ENCODE peak calls at places on chromosome 14, in six cellular contexts. D is IMR-90, E is SK-N-SH, M is K562, W is GM12878, K is hepatocyte. Q is an unnamed sample.

GRCh38 chr14:90140956-90141316 is 79.1 kb downstream of the KCNK13 start:
- DNase-seq in D (peak), K (no peak), W (no peak), E (no peak), M (no peak), Q (no peak)

GRCh38 chr14:68680541-68681051 is 112.3 kb downstream of the ZFP36L1 start:
- DNase-seq in E (no peak), K (no peak), M (no peak), D (peak), W (no peak), Q (no peak)

GRCh38 chr14:36035675-36036074 is 140.8 kb downstream of the PTCSC3 start:
- DNase-seq in K (no peak), D (no peak), E (no peak), W (no peak), M (no peak), Q (peak)

GRCh38 chr14:23829736-23830474 is 123.7 kb upstream of the DHRS4 start:
- DNase-seq in K (peak), E (no peak), M (no peak), W (no peak), D (peak), Q (no peak)

GRCh38 chr14:51020024-51020710 is 74.7 kb downstream of the TRIM9 start:
- DNase-seq in D (no peak), M (no peak), W (no peak), E (peak), K (no peak), Q (no peak)

GRCh38 chr14:89440997-89441909 is 24.2 kb upstream of the FOXN3 start:
- DNase-seq in E (no peak), D (no peak), K (no peak), W (no peak), M (no peak), Q (no peak)

GRCh38 chr14:36424478-36425102 is 95.4 kb downstream of the NKX2-1 start:
- DNase-seq in D (no peak), W (no peak), K (no peak), M (no peak), E (no peak), Q (peak)

GRCh38 chr14:104048758-104049496 is 36.6 kb upstream of the ASPG start:
- DNase-seq in K (peak), E (no peak), W (no peak), D (no peak), M (no peak), Q (no peak)

GRCh38 chr14:106790189-106791036 is 1264.0 kb downstream of the TMEM121 start:
- DNase-seq in W (no peak), D (no peak), M (peak), K (no peak), E (peak), Q (peak)

GRCh38 chr14:33676135-33676566 is 274.7 kb downstream of the EGLN3 start:
- DNase-seq in D (no peak), M (peak), E (peak), K (peak), W (no peak), Q (peak)

DNA sequence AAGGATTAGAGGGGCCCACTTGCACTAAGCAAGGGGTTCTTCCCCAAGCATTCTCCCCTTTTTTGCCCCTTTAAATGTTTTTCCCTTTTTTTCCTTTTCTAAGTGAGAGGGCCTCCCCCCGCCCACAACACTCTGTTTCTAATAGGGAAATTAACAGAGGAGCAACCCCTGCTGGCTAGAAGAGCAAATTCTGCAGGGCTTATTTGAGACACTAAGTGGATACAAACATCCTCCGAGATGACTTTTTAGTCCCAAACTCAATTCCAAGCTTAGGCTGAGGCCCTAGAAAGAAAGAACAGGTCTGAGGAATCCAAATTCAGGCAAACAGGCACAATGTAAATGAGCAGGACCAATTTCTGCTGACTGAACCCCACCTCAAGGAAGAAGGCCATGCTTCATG is 138.9 kb downstream of the GPR65 start:
- DNase-seq in K (no peak), D (no peak), M (peak), W (no peak), E (no peak), Q (no peak)
- H2AFZ ChIP-seq in K (no peak), D (no peak), M (no peak), W (no peak), E (no peak), Q (no peak)

GRCh38 chr14:58955294-58955821 is 233.1 kb upstream of the DAAM1 start:
- DNase-seq in E (no peak), W (peak), K (peak), M (no peak), D (peak), Q (no peak)
- H3K4me3 ChIP-seq in E (no peak), W (peak), K (no peak), M (no peak), D (no peak), Q (no peak)

DNA sequence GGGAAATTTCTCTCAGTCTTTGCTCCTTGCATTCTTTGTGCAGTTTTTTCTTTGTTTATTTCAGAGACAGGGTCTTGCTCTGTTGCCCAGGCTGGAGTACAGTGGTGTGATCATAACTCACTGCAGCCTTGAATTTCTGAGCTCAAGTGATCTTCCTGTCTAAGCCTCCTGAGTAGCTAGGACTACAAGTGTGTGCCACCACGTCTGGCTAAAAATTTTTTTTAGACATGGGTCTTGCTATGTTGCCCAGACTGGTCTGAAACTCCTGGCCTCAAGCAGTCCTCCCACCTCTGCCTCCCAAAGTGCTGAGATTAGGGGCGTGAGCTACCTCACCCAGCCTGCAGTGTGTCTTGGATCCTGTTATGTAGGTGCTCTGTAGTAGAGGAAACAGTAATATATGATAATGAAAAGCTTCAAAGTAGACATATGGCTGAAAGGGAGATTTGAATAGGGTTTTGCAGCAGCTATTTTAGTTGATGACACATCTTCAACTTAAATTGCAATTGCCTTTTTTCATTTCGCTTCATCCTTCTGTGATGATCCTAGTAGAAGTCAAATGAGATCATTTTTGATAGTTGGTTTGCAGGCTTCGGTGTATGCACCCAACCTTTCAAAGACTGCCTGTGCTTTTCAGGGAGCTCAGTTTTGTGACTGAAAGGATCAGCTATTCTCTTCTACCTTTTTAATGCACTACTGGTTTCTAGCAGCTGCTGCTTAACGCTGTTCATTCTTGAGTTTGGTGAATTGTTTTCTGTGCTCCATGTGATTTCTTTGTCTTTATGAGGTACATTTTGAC is 75.5 kb downstream of the FUT8 start:
- DNase-seq in K (no peak), W (no peak), M (no peak), D (no peak), E (no peak), Q (peak)
- H3K4me2 ChIP-seq in K (no peak), W (no peak), M (no peak), D (no peak), E (no peak), Q (peak)

GRCh38 chr14:96270565-96271420 is 14.8 kb downstream of the BDKRB1 start:
- DNase-seq in K (no peak), D (peak), E (no peak), M (no peak), W (no peak), Q (no peak)
- H2AFZ ChIP-seq in K (no peak), D (no peak), E (no peak), M (no peak), W (no peak), Q (no peak)

GRCh38 chr14:22471545-22472121 is 117.4 kb downstream of the DAD1 start:
- DNase-seq in K (peak), W (no peak), D (peak), E (peak), M (peak), Q (peak)

GRCh38 chr14:22474730-22475351 is 114.2 kb downstream of the DAD1 start:
- DNase-seq in W (no peak), K (no peak), D (peak), M (no peak), E (no peak), Q (no peak)

GRCh38 chr14:22472935-22473854 is 115.8 kb downstream of the DAD1 start:
- DNase-seq in E (peak), M (peak), D (peak), W (no peak), K (peak), Q (peak)

GRCh38 chr14:22469541-22470303 is 119.3 kb downstream of the DAD1 start:
- DNase-seq in K (no peak), W (no peak), D (no peak), M (no peak), E (no peak), Q (no peak)

DNA sequence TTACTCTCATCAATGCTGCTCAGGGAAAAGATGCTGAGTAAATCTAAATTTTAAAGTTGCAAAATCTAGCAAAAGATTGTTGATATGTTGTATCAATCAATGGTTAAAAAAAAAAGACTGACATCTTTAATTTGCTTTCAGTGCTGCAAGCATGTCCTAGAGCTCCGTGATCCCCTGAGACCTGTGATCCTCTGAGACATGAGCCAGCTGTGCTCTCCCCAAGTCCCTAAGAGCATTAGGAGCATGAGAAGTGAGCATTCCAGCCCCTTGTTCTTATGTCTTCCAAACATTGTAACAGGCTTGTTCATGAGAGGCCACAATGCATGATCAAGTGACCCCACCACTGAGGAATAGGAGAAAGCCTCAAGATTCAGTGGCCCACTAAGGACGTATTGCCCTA is 116.6 kb downstream of the DAD1 start:
- DNase-seq in K (no peak), E (no peak), M (no peak), W (no peak), D (no peak), Q (no peak)
- H3K4me3 ChIP-seq in K (no peak), E (no peak), M (no peak), W (no peak), D (no peak), Q (no peak)

GRCh38 chr14:88322505-88323085 is 474 bp downstream of the KCNK10 start:
- DNase-seq in M (no peak), W (no peak), E (peak), D (no peak), K (no peak), Q (no peak)

GRCh38 chr14:88323520-88324199 is 591 bp upstream of the KCNK10 start:
- DNase-seq in E (peak), W (no peak), K (peak), D (peak), M (no peak), Q (peak)

GRCh38 chr14:88321692-88322504 is 1.2 kb downstream of the KCNK10 start:
- DNase-seq in E (no peak), K (no peak), D (no peak), M (no peak), W (no peak), Q (no peak)

GRCh38 chr14:88325883-88326282 is 2.8 kb upstream of the KCNK10 start:
- DNase-seq in E (no peak), M (no peak), K (no peak), D (no peak), W (no peak), Q (no peak)

DNA sequence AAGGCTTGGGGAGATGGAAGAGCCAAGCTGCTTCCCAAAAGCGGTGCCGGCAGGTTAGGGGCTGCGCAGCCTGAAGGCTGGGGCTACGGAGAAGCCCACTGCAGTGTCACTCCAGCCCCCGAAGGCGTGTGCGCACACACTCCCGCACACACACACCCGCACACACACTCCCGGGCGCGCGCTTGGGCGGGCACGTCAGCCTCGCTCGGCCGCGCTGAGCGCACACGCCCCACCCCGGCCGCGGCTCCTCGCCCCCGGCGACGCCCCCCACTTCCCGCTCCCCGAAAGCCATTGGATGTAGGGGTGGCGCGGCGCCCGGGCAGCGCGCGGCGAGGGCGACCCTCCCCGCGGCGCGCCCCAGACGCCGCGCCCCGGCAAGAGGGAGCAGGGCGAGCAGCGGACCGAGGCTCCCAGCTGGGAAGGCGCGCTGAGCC is at the start of gene KCNK10:
- DNase-seq in K (no peak), W (no peak), E (no peak), D (no peak), M (no peak), Q (no peak)
- H3K4me2 ChIP-seq in K (peak), W (peak), E (peak), D (peak), M (no peak), Q (peak)

GRCh38 chr14:74980398-74980745 is 22.3 kb upstream of the EIF2B2 start:
- DNase-seq in M (no peak), D (no peak), K (no peak), E (no peak), W (no peak), Q (no peak)
- H2AFZ ChIP-seq in M (no peak), D (peak), K (no peak), E (no peak), W (no peak), Q (no peak)

GRCh38 chr14:105165761-105166485 is 2.7 kb downstream of the JAG2 start:
- DNase-seq in W (no peak), K (no peak), D (no peak), M (no peak), E (no peak), Q (no peak)
- H3K4me3 ChIP-seq in W (no peak), K (no peak), D (no peak), M (no peak), E (no peak), Q (no peak)